ENCODE peak calls at places on chromosomes 11 and 22, in four cellular contexts. B is K562, X is HCT116, S is HepG2. T is an unnamed sample.

GRCh38 chr11:126341760-126342161 is 13.7 kb upstream of the ST3GAL4 start:
- DNase-seq in X (no peak), B (peak), S (no peak), T (no peak)

GRCh38 chr11:10375280-10376048 is 70.6 kb downstream of the ADM start:
- DNase-seq in X (no peak), S (no peak), B (no peak), T (no peak)

GRCh38 chr11:65852508-65853248 is 5.3 kb downstream of the CFL1 start:
- DNase-seq in B (no peak), S (no peak), X (no peak), T (no peak)

GRCh38 chr11:128937480-128937879 is 5.2 kb downstream of the TP53AIP1 start:
- DNase-seq in B (no peak), X (no peak), S (no peak), T (no peak)

GRCh38 chr22:31488988-31489617 is 539 bp downstream of the EIF4ENIF1 start:
- DNase-seq in B (peak), S (no peak), X (no peak), T (no peak)

GRCh38 chr11:46353706-46354105 is 6.4 kb downstream of the DGKZ start:
- DNase-seq in X (no peak), B (no peak), S (no peak), T (no peak)

GRCh38 chr22:46596032-46596441 is 24.1 kb upstream of the GRAMD4 start:
- DNase-seq in B (no peak), S (no peak), X (no peak), T (no peak)

GRCh38 chr11:69467646-69468045 is 13.8 kb upstream of the LINC01488 start:
- DNase-seq in X (no peak), B (peak), S (peak), T (no peak)

GRCh38 chr11:94129505-94130335 is 1.1 kb downstream of the PANX1 start:
- DNase-seq in B (no peak), S (no peak), X (peak), T (peak)

GRCh38 chr22:30328466-30329049 is 1.8 kb upstream of the TBC1D10A start:
- DNase-seq in B (no peak), X (no peak), S (no peak), T (no peak)

GRCh38 chr11:75022289-75022688 is 33.6 kb downstream of the NEU3 start:
- DNase-seq in X (no peak), B (no peak), S (no peak), T (no peak)

GRCh38 chr22:47615051-47615450 is 852.6 kb downstream of the TBC1D22A start:
- DNase-seq in B (no peak), S (no peak), X (no peak), T (no peak)

GRCh38 chr11:65890324-65891179 is at the start of gene CCDC85B:
- DNase-seq in X (peak), B (peak), S (peak), T (no peak)

GRCh38 chr11:91921974-91922373 is 302.6 kb upstream of the FAT3 start:
- DNase-seq in B (no peak), X (no peak), S (no peak), T (no peak)

GRCh38 chr22:47281126-47282106 is 519.0 kb downstream of the TBC1D22A start:
- DNase-seq in S (no peak), X (no peak), B (no peak), T (no peak)

GRCh38 chr11:119722281-119722794 is 6.7 kb downstream of the NECTIN1 start:
- DNase-seq in B (no peak), S (no peak), X (no peak), T (no peak)

GRCh38 chr22:44755956-44756361 is 3.6 kb downstream of the ARHGAP8 start:
- DNase-seq in S (no peak), B (no peak), X (peak), T (no peak)

GRCh38 chr22:27224485-27225364 is 567.3 kb downstream of the MIAT start:
- DNase-seq in X (no peak), B (no peak), S (no peak), T (no peak)

GRCh38 chr11:6755303-6755952 is 16.3 kb downstream of the OR2AG2 start:
- DNase-seq in S (peak), X (peak), B (peak), T (no peak)

GRCh38 chr11:116725434-116726221 is 47.2 kb downstream of the BUD13 start:
- DNase-seq in B (no peak), S (no peak), X (no peak), T (no peak)

GRCh38 chr22:49659924-49660315 is 167.8 kb downstream of the BRD1 start:
- DNase-seq in S (no peak), X (no peak), B (no peak), T (no peak)

GRCh38 chr11:2684581-2684980 is 15.2 kb downstream of the KCNQ1OT1 start:
- DNase-seq in S (no peak), B (no peak), X (no peak), T (no peak)

GRCh38 chr11:9861860-9862725 is 198.2 kb downstream of the SWAP70 start:
- DNase-seq in B (peak), X (peak), S (peak), T (peak)

GRCh38 chr22:33807465-33807864 is 112.8 kb downstream of the LARGE1 start:
- DNase-seq in B (no peak), X (no peak), S (no peak), T (no peak)

GRCh38 chr11:122619757-122620156 is 35.8 kb upstream of the UBASH3B start:
- DNase-seq in S (no peak), B (no peak), X (no peak), T (no peak)

GRCh38 chr11:93072236-93072635 is 102.8 kb downstream of the MTNR1B start:
- DNase-seq in X (no peak), B (no peak), S (no peak), T (no peak)

GRCh38 chr11:111206472-111206871 is 39.1 kb upstream of the POU2AF2 start:
- DNase-seq in B (no peak), X (no peak), S (no peak), T (no peak)

GRCh38 chr11:63747006-63747405 is 21.6 kb downstream of the ZFTA start:
- DNase-seq in B (peak), S (no peak), X (no peak), T (no peak)

GRCh38 chr11:65811764-65812475 is 21.8 kb upstream of the SNX32 start:
- DNase-seq in S (no peak), X (no peak), B (no peak), T (no peak)

GRCh38 chr11:2139118-2139490 is at the start of gene IGF2:
- DNase-seq in X (no peak), S (peak), B (no peak), T (no peak)

GRCh38 chr22:49418341-49418894 is 409.3 kb downstream of the BRD1 start:
- DNase-seq in S (no peak), B (no peak), X (no peak), T (no peak)

GRCh38 chr11:91904792-91905785 is 319.5 kb upstream of the FAT3 start:
- DNase-seq in X (no peak), B (peak), S (no peak), T (no peak)

GRCh38 chr11:46238967-46239800 is 38.3 kb upstream of the CREB3L1 start:
- DNase-seq in B (peak), X (peak), S (peak), T (no peak)

GRCh38 chr11:46738887-46739286 is 19.9 kb downstream of the F2 start:
- DNase-seq in S (no peak), X (no peak), B (no peak), T (no peak)

GRCh38 chr22:41285441-41285819 is 557 bp downstream of the RANGAP1 start:
- DNase-seq in B (peak), X (peak), S (peak), T (no peak)

GRCh38 chr11:50186146-50186545 is 153.5 kb downstream of the OR4C45 start:
- DNase-seq in X (no peak), B (no peak), S (no peak), T (no peak)

GRCh38 chr22:50697667-50698506 is 25.3 kb downstream of the SHANK3 start:
- DNase-seq in X (no peak), B (no peak), S (no peak), T (no peak)

GRCh38 chr11:6273188-6273587 is 13.6 kb downstream of the CCKBR start:
- DNase-seq in S (no peak), X (no peak), B (no peak), T (no peak)

GRCh38 chr11:35216962-35217667 is 78.1 kb downstream of the CD44 start:
- DNase-seq in S (peak), B (no peak), X (no peak), T (no peak)

GRCh38 chr11:35215945-35216344 is 77.0 kb downstream of the CD44 start:
- DNase-seq in X (no peak), S (no peak), B (no peak), T (no peak)

GRCh38 chr11:35214181-35214770 is 75.3 kb downstream of the CD44 start:
- DNase-seq in S (no peak), B (no peak), X (no peak), T (no peak)

GRCh38 chr11:35211952-35212351 is 73.0 kb downstream of the CD44 start:
- DNase-seq in S (no peak), B (no peak), X (no peak), T (no peak)

GRCh38 chr11:35214792-35215193 is 75.8 kb downstream of the CD44 start:
- DNase-seq in X (peak), S (no peak), B (no peak), T (peak)
- TF ChIP-seq SIN3A in X (peak), S (no peak), B (no peak), T (no peak)

GRCh38 chr11:13207270-13207664 is 70.3 kb upstream of the BMAL1 start:
- DNase-seq in B (no peak), S (no peak), X (no peak), T (no peak)

GRCh38 chr11:13209379-13209778 is 68.2 kb upstream of the BMAL1 start:
- DNase-seq in X (no peak), B (no peak), S (no peak), T (no peak)

GRCh38 chr11:13206086-13206640 is 71.4 kb upstream of the BMAL1 start:
- DNase-seq in B (no peak), S (no peak), X (no peak), T (no peak)

GRCh38 chr11:13208921-13209320 is 68.7 kb upstream of the BMAL1 start:
- DNase-seq in X (no peak), B (no peak), S (no peak), T (no peak)

GRCh38 chr11:13207665-13208594 is 69.7 kb upstream of the BMAL1 start:
- DNase-seq in X (no peak), S (peak), B (peak), T (no peak)
- TF ChIP-seq TCF7L2 in X (no peak), S (no peak), B (no peak), T (no peak)

GRCh38 chr11:19577391-19577831 is 135.2 kb upstream of the NAV2 start:
- DNase-seq in S (no peak), B (no peak), X (no peak), T (no peak)

GRCh38 chr11:19579957-19580356 is 132.7 kb upstream of the NAV2 start:
- DNase-seq in S (no peak), B (no peak), X (no peak), T (no peak)

GRCh38 chr11:19577849-19578619 is 134.6 kb upstream of the NAV2 start:
- DNase-seq in B (no peak), S (no peak), X (no peak), T (no peak)

GRCh38 chr11:19576903-19577302 is 135.7 kb upstream of the NAV2 start:
- DNase-seq in X (no peak), S (no peak), B (no peak), T (no peak)

DNA sequence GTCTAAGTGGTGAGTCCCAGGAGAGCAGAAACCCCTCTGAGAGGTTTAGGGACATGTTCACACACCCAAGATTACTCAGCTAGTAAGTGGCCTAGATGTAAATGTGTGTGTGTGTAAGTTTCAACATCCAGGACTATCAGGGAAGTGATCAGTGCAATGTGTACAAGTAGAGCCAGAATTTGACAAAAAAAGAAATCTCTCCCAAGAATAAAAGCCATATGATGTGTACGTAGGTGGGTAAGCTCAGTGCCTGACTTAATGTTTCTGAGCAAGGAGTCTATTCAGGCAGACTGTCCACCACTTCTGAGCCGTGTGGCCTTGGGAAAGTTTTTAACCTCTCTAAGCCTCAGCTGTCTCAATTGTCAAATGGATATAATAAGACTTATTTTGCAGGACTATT is 133.8 kb upstream of the NAV2 start:
- DNase-seq in S (no peak), B (no peak), X (no peak), T (no peak)
- H3K27ac ChIP-seq in S (no peak), B (no peak), X (no peak), T (no peak)

GRCh38 chr11:62446091-62446490 is 27.3 kb downstream of the SCGB1A1 start:
- DNase-seq in B (no peak), X (no peak), S (no peak), T (no peak)

GRCh38 chr11:62444271-62444833 is 25.5 kb downstream of the SCGB1A1 start:
- DNase-seq in S (no peak), B (no peak), X (no peak), T (no peak)

GRCh38 chr11:62443390-62444201 is 24.8 kb downstream of the SCGB1A1 start:
- DNase-seq in X (no peak), B (no peak), S (no peak), T (no peak)

GRCh38 chr11:62444835-62445234 is 26.0 kb downstream of the SCGB1A1 start:
- DNase-seq in X (no peak), S (no peak), B (no peak), T (no peak)

GRCh38 chr11:62445314-62445740 is 26.5 kb downstream of the SCGB1A1 start:
- DNase-seq in B (no peak), X (no peak), S (no peak), T (no peak)
- TF ChIP-seq SIN3A in B (no peak), X (no peak), S (no peak), T (no peak)

DNA sequence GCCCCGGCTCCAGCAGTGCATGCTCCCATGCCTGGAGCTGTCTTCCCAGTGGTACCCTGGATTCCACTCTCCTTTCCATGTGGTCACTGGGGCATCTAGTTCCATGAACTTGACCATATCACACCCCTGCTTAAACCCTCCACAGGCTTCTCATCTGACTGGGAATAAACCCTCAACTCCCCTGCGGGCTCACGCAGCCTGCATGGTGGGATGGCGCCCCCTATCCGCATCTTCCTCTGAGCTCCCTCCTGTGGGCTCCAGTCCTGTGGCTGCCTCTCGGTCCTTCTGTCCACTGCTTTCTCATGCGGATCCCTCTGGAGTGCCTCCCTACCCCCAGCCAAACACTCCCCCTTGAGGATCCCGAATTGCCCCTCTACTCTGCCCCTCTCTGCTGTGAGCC is 41.4 kb upstream of the TTLL12 start:
- DNase-seq in X (peak), B (peak), S (no peak), T (no peak)
- TF ChIP-seq TCF7L2 in X (no peak), B (no peak), S (no peak), T (no peak)

DNA sequence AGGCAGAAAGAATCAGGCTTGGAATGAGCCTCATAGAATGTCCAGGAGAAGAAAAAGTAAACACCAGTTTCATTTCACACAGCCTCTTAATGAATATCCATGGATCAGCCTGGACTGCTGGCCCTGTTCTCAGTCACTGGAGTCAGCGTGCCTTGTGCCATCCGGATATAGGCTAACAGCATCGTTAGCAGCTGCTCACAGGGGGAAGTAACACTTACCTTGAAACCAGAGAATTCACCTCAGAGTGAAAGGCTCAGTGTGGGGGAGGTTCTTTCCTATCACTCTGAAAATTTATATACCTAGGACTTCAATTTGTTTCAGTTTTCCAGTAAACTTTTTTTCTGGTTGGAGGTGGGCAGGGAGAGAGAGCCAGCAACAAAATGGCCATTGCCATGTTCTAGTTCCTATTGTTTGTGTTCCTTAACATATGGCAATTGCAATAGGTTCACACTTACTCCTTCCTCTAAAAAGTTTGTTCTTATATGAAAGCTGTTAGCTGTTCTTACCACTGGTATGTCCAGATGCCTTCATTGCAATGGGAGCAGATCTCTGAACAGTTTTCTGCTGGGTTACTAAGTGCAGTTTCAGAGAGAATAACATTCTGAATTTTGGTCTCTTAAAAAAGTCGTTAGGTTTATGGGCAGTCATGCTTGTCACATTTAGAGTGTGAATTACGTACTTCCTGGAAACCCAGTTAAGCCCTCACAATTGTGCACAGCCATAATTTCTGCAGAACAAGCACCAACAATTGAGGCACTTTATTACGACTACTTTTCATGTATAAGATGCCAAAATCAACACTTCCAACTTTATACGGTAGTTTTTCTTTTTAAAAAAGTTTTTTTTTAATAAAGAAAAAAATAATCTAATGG is 247.7 kb downstream of the CADM1 start:
- DNase-seq in X (no peak), S (no peak), B (no peak), T (no peak)
- H3K27ac ChIP-seq in X (no peak), S (no peak), B (no peak), T (no peak)

DNA sequence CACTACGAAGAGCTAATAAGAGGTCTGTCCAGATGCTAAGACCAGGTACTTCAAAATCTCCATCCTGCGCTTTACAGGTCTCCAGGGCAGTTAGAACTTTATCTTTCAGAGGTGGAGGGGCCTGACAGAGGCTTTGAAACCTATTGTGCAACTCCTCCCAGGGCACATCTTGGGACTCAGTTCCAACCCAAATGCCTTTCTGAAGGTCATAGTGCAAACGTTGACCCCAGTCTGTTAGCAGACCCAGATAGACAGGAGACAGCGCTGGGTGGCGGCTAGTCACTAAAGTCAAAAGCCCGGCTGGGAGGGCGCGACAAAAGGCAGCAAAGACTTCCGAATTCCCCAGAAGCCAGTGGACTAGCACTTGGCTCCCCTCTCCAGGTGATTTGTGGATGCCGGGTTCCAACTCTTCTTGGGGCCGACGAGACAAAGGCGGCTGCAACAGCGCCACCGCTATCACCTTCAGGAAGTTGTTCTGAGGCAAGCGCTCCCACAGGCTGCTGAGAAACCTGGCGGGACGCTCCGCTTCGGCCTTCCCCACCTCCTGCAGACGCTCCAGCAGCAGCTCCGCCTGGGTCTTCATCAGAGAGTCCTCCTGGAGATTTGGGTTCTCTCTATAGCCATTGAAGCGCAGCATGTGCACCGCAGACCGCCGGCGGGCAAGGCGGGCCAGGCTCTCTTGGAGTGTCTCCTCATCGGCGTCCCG is 728 bp downstream of the FANCF start:
- DNase-seq in X (peak), B (peak), S (peak), T (peak)
- TF ChIP-seq SIN3A in X (no peak), B (no peak), S (no peak), T (no peak)

T was measured in Panc1.